ENCODE peak calls at places on chromosomes 13 and 19, in nine cellular contexts. Y, P, W, H, O, A, E, F and Z are unnamed samples.

GRCh38 chr13:31051999-31052398 is 109.7 kb downstream of the HSPH1 start:
- DNase-seq in H (no peak), O (no peak), F (no peak), W (no peak), E (no peak), P (no peak), Y (no peak), A (no peak), Z (no peak)

GRCh38 chr19:48348039-48348438 is 15.7 kb downstream of the TMEM143 start:
- DNase-seq in Y (no peak), E (no peak), A (no peak), H (no peak), O (no peak), W (no peak), P (no peak), F (no peak), Z (no peak)

GRCh38 chr13:45361596-45362206 is 20.7 kb upstream of the TPT1 start:
- DNase-seq in E (no peak), Y (peak; percentile 68), W (no peak), F (no peak), A (no peak), O (no peak), H (no peak), P (peak; percentile 77), Z (no peak)

GRCh38 chr13:94063096-94063495 is 416.4 kb downstream of the DCT start:
- DNase-seq in H (no peak), W (no peak), P (no peak), E (no peak), A (no peak), F (no peak), Y (peak; percentile 72), O (no peak), Z (no peak)

GRCh38 chr19:35549174-35549788 is 3.9 kb downstream of the TMEM147 start:
- DNase-seq in O (no peak), H (peak; percentile 50), W (peak; percentile 72), P (no peak), E (peak; percentile 63), A (peak; percentile 89), F (peak; percentile 55), Y (peak; percentile 50), Z (peak; percentile 68)

GRCh38 chr19:49541914-49542313 is 14.1 kb downstream of the RCN3 start:
- DNase-seq in E (no peak), F (no peak), H (no peak), O (no peak), W (no peak), A (no peak), P (no peak), Y (no peak), Z (no peak)

GRCh38 chr19:10517361-10517759 is at the start of gene S1PR5:
- DNase-seq in F (no peak), W (peak; percentile 56), H (no peak), P (no peak), O (peak; percentile 21), A (peak; percentile 38), E (no peak), Y (no peak), Z (no peak)

GRCh38 chr13:95033890-95034289 is 267.4 kb downstream of the ABCC4 start:
- DNase-seq in W (no peak), F (no peak), P (no peak), A (no peak), E (no peak), O (no peak), H (no peak), Y (no peak), Z (no peak)

GRCh38 chr13:83740622-83741021 is 141.7 kb downstream of the SLITRK1 start:
- DNase-seq in A (no peak), E (no peak), W (no peak), O (no peak), H (no peak), F (no peak), Y (no peak), P (no peak), Z (no peak)

DNA sequence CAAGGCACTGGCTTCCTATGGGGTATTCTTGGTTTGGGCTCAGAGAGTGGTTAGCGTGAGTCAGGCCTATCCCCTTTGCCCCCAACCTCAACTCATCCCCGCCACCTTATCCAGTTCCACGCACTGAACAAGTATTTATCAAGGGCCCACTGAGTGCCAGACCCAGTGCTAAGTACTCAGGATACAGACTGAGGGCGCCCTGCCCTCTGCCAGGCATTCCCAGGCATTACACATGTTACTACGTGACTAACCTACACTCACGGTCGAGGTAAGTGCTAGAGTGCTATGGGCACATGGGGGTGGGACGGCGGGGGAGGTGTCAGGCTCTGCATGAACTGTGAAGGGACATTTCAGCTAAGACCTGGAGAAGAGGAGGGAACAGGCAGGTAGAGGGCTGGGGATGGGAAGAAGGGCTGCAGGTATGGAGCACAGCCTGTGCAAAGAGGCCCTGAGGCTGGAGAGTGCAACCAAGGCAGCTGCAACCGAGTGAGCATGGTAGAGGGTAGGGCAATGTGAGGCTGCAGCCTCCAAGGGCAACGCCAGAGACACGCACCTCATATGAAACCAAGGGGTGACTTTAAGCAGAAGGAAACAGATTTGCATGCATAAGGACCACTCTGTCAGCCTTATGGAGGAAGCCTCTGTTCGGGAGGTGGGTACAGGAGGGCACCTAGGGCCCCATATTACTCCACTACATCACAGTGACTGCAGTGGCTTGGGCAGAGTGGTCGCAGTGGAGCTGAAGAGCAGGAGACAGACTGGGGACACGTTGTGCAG is 22.5 kb downstream of the DHRS12 start:
- DNase-seq in W (peak; percentile 51), P (no peak), A (peak; percentile 58), E (peak; percentile 61), F (no peak), H (peak; percentile 43), Y (peak; percentile 31), O (no peak), Z (no peak)
- TF ChIP-seq CTCF in W (no peak), P (peak; percentile 49), A (peak; percentile 41), E (no peak), F (peak; percentile 13), H (peak; percentile 16), Y (no peak), O (peak; percentile 12), Z (no peak)

DNA sequence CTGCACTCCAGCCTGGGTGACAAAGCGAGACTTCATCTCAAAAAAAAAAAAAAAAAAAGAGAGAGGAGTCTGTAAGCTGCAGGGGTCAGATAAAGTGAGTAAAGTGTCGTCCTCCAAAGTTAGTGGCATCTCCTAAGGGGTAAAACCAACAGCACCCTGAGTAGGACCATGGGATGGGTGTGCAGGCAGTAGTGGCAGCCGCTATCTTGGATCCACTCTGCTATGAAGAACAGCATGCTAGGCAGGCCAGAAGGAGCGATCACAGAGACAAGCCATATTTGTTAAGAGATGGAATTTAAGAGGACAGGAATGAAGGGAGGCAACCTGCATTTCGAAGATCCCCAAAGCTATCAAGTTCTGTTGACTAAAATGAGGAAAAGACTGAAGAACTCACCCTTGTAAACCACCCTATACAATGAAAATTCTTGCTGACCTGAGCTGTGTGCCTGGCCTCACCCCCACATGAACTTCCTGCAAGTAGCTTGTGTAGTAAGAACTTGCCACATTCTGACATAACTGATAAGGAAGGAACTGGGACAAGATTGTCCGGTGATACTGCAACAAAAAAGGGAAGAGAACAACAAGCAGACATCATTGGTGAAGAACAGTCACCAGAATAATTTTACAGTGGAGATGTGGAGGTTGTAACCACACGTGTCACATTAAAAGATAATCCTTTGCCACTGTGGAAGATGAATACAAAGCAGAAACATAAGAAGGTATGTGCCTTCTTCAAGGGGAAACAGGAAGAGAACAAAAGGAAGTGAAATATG is 16.2 kb downstream of the DPY19L3 start:
- DNase-seq in O (no peak), A (no peak), W (no peak), P (no peak), H (no peak), Y (no peak), F (no peak), E (no peak), Z (no peak)
- H3K27ac ChIP-seq in O (no peak overlapping the region), A (peak overlapping the region; percentile 49), W (no peak overlapping the region), P (no peak overlapping the region), H (no peak overlapping the region), Y (no peak overlapping the region), F (no peak overlapping the region), E (no peak overlapping the region), Z (no peak overlapping the region)

DNA sequence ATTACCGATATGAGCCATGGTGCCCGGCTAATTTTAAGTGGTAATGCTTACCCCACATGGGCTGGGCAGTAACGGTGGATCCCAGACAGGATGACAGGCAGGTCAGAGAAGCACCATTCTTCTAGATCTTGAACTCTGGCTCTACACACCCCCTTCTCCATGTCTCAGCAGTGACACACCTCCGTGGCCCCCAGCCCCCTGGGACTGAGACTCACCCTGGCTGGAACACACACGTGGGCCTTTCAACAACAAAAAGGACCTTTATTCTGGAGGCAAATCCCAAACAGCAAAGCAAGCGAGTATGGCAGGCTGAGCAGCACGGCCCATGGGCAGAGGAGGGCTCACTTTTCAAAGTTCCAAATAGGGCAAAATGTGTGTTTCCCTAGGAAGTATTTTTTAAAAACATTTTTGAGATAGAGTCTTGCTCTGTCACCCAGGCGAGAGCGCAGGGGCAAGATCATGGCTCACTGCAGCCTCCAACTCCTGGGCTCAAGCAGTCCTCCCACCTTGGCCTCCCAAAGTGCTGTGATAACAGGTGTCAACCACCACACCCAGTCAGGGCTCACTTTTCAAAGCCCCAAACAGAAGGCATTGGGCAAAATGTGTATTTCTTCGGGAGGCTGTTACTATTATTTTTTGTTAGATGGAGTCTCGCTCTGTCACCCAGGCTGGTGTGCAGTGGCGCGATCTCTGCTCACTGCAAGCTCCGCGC is 4.2 kb upstream of the PLIN4 start:
- DNase-seq in E (no peak), P (no peak), W (no peak), F (no peak), H (no peak), A (no peak), O (no peak), Y (no peak), Z (no peak)
- H3K4me1 ChIP-seq in E (peaks cover 30% of the 10 kb centered on the region), P (peaks cover 10% of the 10 kb centered on the region), W (no peaks in the 10 kb centered on the region), F (no peaks in the 10 kb centered on the region), H (peaks cover 9% of the 10 kb centered on the region), A (no peaks in the 10 kb centered on the region), O (peaks cover 22% of the 10 kb centered on the region), Y (no peaks in the 10 kb centered on the region), Z (no peaks in the 10 kb centered on the region)

DNA sequence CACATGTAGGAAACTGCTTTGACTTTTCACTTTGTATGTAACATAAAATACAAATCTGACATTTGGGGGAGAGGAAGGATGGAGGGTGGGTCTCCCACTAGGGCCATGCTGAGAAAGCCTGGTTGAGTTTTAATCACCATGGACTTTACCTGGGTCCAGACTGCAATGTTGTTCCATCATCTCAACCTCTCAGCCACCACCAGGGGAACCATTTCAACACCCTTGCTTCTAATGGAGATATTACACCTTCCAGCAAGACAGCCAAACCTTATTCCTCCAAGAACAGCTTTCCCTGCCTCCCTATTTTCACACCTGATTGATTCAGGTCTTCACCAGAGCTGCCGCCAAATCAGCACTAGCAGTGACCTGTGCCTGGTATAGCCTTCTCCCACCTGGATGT is 56.0 kb downstream of the ZAR1L start:
- DNase-seq in H (no peak), F (no peak), O (no peak), W (no peak), Y (no peak), A (no peak), E (no peak), P (no peak), Z (no peak)
- TF ChIP-seq CTCF in H (peak; percentile 15), F (no peak), O (peak; percentile 15), W (no peak), Y (no peak), A (no peak), E (no peak), P (no peak), Z (no peak)